ENCODE peak calls at places on chromosomes 11 and 22, in four cellular contexts. U, O, N and G are unnamed samples.

GRCh38 chr11:57368106-57368826 is 12.7 kb downstream of the PRG3 start:
- DNase-seq in U (no peak), O (no peak), N (no peak), G (no peak)

GRCh38 chr22:42696331-42696967 is 24.2 kb downstream of the A4GALT start:
- DNase-seq in U (no peak), O (no peak), N (no peak), G (no peak)

GRCh38 chr22:31139866-31140716 is at the start of gene PLA2G3:
- DNase-seq in U (peak; percentile 71), O (no peak), N (peak; percentile 50), G (peak; percentile 94)

GRCh38 chr11:70478194-70478890 is 80.0 kb downstream of the CTTN start:
- DNase-seq in U (no peak), O (no peak), N (no peak), G (no peak)

GRCh38 chr22:25461301-25461700 is 103.2 kb upstream of the GRK3 start:
- DNase-seq in U (no peak), O (no peak), N (no peak), G (no peak)

GRCh38 chr11:117328414-117329010 is 858 bp downstream of the CEP164 start:
- DNase-seq in U (peak; percentile 23), O (no peak), N (no peak), G (no peak)

GRCh38 chr11:33721291-33721840 is 14.9 kb downstream of the CD59 start:
- DNase-seq in U (no peak), O (no peak), N (no peak), G (no peak)

GRCh38 chr11:114140826-114141225 is 81.3 kb downstream of the ZBTB16 start:
- DNase-seq in U (no peak), O (no peak), N (no peak), G (no peak)

GRCh38 chr22:41966607-41967240 is 2.5 kb upstream of the SEPTIN3 start:
- DNase-seq in U (peak; percentile 31), O (peak; percentile 54), N (peak; percentile 52), G (peak; percentile 40)

GRCh38 chr22:46070722-46071450 is 79.4 kb upstream of the PPARA start:
- DNase-seq in U (no peak), O (no peak), N (no peak), G (peak; percentile 52)

GRCh38 chr11:34613462-34614183 is 7.3 kb upstream of the EHF start:
- DNase-seq in U (no peak), O (no peak), N (no peak), G (no peak)

GRCh38 chr22:46697811-46698515 is 40.1 kb downstream of the CERK start:
- DNase-seq in U (no peak), O (no peak), N (no peak), G (no peak)

GRCh38 chr11:81394324-81394723 is 1339.3 kb downstream of the FAM181B start:
- DNase-seq in U (no peak), O (no peak), N (no peak), G (no peak)

GRCh38 chr11:67022341-67022933 is 497 bp upstream of the SYT12 start:
- DNase-seq in U (no peak), O (no peak), N (no peak), G (no peak)

GRCh38 chr22:45866398-45867117 is 110.4 kb downstream of the WNT7B start:
- DNase-seq in U (no peak), O (no peak), N (no peak), G (peak; percentile 48)

GRCh38 chr11:64787526-64788320 is 9.4 kb upstream of the SF1 start:
- DNase-seq in U (peak; percentile 71), O (no peak), N (peak; percentile 41), G (peak; percentile 85)
- TF ChIP-seq TCF7 in U (no peak), O (no peak), N (no peak), G (no peak)

GRCh38 chr11:86676533-86677154 is 4.2 kb upstream of the ME3 start:
- DNase-seq in U (peak; percentile 55), O (no peak), N (peak; percentile 18), G (peak; percentile 71)
- TF ChIP-seq TCF7 in U (no peak), O (no peak), N (no peak), G (no peak)

GRCh38 chr11:46682773-46683752 is 17.4 kb downstream of the ARHGAP1 start:
- DNase-seq in U (no peak), O (no peak), N (no peak), G (no peak)
- TF ChIP-seq TCF7 in U (no peak), O (no peak), N (no peak), G (no peak)

GRCh38 chr22:24105661-24106060 is 75.6 kb upstream of the SUSD2 start:
- DNase-seq in U (no peak), O (no peak), N (no peak), G (no peak)

GRCh38 chr22:24105018-24105360 is 76.3 kb upstream of the SUSD2 start:
- DNase-seq in U (no peak), O (no peak), N (no peak), G (no peak)

GRCh38 chr22:24108073-24108472 is 73.2 kb upstream of the SUSD2 start:
- DNase-seq in U (no peak), O (no peak), N (no peak), G (peak; percentile 37)

GRCh38 chr22:24107668-24108067 is 73.6 kb upstream of the SUSD2 start:
- DNase-seq in U (no peak), O (no peak), N (no peak), G (no peak)

GRCh38 chr22:24106385-24107381 is 74.6 kb upstream of the SUSD2 start:
- DNase-seq in U (no peak), O (peak; percentile 41), N (no peak), G (peak; percentile 28)
- TF ChIP-seq TCF7 in U (no peak), O (no peak), N (no peak), G (no peak)

GRCh38 chr11:61895046-61895717 is 3.8 kb upstream of the FADS3 start:
- DNase-seq in U (no peak), O (no peak), N (no peak), G (no peak)
- TF ChIP-seq TCF7 in U (no peak), O (no peak), N (no peak), G (no peak)

DNA sequence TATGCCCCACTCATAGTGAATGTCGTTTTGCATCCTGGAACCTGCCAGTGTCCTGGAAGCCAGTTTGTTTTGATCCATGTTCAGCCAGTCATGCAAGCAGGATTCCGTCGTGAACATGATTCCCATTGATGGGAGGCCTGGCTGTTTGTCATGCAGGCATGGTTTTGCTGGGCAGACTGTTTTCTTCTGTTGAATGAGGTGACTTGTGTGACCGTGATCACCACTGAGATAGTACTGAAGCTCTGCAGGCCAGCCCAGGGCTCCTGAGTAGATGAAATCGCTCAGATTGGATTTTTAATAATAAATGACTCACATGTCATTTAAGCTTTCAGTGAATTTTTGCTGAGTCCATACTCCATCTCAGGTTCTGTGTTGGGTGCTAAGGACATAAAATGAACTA is 117.8 kb downstream of the PDE2A start:
- DNase-seq in U (no peak), O (no peak), N (no peak), G (no peak)
- TF ChIP-seq TCF7 in U (no peak), O (no peak), N (no peak), G (no peak)

DNA sequence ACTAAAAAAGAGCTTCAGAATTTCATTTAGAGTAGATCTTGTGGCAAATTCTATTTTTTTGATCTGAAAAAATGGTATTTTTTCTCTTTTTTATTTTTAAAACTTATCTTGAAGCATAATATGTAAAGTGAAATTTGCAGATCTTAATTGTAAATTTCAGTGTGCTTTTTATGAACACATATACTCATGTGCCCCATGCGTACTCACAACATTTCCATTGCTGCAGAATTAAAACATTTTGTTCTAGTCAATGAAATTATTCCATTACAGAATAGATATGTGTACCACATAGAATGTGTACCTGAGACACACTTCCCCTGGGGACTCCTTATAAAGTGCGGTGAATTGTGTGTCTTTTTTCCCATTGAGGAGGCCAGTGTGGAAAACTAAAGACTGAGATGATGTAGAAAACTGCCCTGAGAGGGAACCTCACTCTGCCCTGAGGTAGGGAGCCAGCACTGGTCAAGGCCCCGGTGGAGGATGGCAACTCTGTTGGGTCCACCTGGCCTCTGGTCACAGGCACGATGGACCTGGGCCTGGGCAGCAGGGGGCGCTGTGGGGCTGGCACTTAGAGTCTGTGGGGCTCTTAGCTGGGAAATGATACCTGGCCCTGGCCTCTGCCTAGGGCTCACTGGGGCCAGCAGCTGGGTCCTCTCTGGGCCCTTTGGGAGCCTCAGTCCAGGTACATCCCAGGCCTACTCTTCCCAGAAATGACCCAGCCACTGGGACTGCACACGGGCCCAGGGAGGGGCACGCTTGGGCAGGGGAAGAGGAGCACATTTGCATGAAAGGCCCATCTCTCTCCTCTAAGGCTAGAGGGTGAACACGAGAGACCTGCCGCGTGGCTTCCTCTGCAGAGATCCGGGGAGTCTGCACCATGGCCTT is 77.9 kb upstream of the TOP3B start:
- DNase-seq in U (peak; percentile 99), O (no peak), N (peak; percentile 40), G (peak; percentile 93)
- TF ChIP-seq TCF7 in U (no peak), O (no peak), N (no peak), G (no peak)

GRCh38 chr11:47527186-47527585 is 25.7 kb downstream of the CELF1 start:
- DNase-seq in U (no peak), O (no peak), N (no peak), G (no peak)

GRCh38 chr11:47523491-47524199 is 29.3 kb downstream of the CELF1 start:
- DNase-seq in U (peak; percentile 42), O (no peak), N (peak; percentile 36), G (no peak)

GRCh38 chr11:47518212-47518959 is 34.5 kb downstream of the CELF1 start:
- DNase-seq in U (no peak), O (no peak), N (no peak), G (no peak)

GRCh38 chr11:47524200-47524874 is 28.6 kb downstream of the CELF1 start:
- DNase-seq in U (no peak), O (no peak), N (no peak), G (no peak)
- TF ChIP-seq TCF7 in U (no peak), O (no peak), N (no peak), G (no peak)

GRCh38 chr22:18110944-18111758 is 542 bp downstream of the TUBA8 start:
- DNase-seq in U (no peak), O (no peak), N (no peak), G (peak; percentile 28)
- TF ChIP-seq TCF7 in U (no peak), O (no peak), N (no peak), G (no peak)

GRCh38 chr11:12964650-12965049 is 44.5 kb upstream of the RASSF10 start:
- DNase-seq in U (no peak), O (no peak), N (no peak), G (no peak)

GRCh38 chr11:12961615-12962014 is 47.5 kb upstream of the RASSF10 start:
- DNase-seq in U (no peak), O (no peak), N (no peak), G (no peak)

GRCh38 chr11:12962306-12962705 is 46.8 kb upstream of the RASSF10 start:
- DNase-seq in U (no peak), O (no peak), N (no peak), G (no peak)

GRCh38 chr11:12963051-12963450 is 46.1 kb upstream of the RASSF10 start:
- DNase-seq in U (no peak), O (no peak), N (no peak), G (no peak)

GRCh38 chr11:12963789-12964536 is 45.2 kb upstream of the RASSF10 start:
- DNase-seq in U (peak; percentile 89), O (peak; percentile 7), N (peak; percentile 60), G (peak; percentile 88)
- TF ChIP-seq TCF7 in U (no peak), O (no peak), N (no peak), G (no peak)